ENCODE peak calls at places on chromosome 21, in nine cellular contexts. U, L, T, Y, G, E, X, F and J are unnamed samples.
A peak's percentile ranks its signal among the peaks of the same experiment; 100 is the strongest.

GRCh38 chr21:22516230-22516629 is 1518.0 kb downstream of the NCAM2 start:
- DNase-seq in U (no peak), L (no peak), T (no peak), Y (no peak), G (no peak), E (no peak), X (no peak), F (no peak), J (no peak)

GRCh38 chr21:41585199-41585994 is 77.4 kb upstream of the TMPRSS2 start:
- DNase-seq in U (no peak), L (no peak), T (no peak), Y (no peak), G (no peak), E (no peak), X (no peak), F (no peak), J (no peak)

GRCh38 chr21:44507673-44508425 is 32.1 kb downstream of the KRTAP10-1 start:
- DNase-seq in U (no peak), L (no peak), T (no peak), Y (no peak), G (no peak), E (no peak), X (no peak), F (no peak), J (no peak)

GRCh38 chr21:29074007-29074376 is 544 bp upstream of the CCT8 start:
- DNase-seq in U (no peak), L (no peak), T (no peak), Y (no peak), G (no peak), E (no peak), X (no peak), F (no peak), J (no peak)

GRCh38 chr21:34933609-34934345 is 115.3 kb downstream of the RUNX1 start:
- DNase-seq in U (no peak), L (no peak), T (no peak), Y (no peak), G (no peak), E (no peak), X (no peak), F (no peak), J (no peak)

GRCh38 chr21:33644383-33645074 is 2.2 kb downstream of the ITSN1 start:
- DNase-seq in U (no peak), L (peak; percentile 30), T (no peak), Y (peak; percentile 13), G (peak; percentile 85), E (no peak), X (no peak), F (no peak), J (no peak)

GRCh38 chr21:45080639-45081414 is 6.4 kb downstream of the ADARB1 start:
- DNase-seq in U (no peak), L (no peak), T (no peak), Y (peak; percentile 23), G (peak; percentile 65), E (no peak), X (peak; percentile 29), F (no peak), J (no peak)

GRCh38 chr21:46124083-46124925 is 26.4 kb downstream of the COL6A2 start:
- DNase-seq in U (peak; percentile 7), L (peak; percentile 14), T (no peak), Y (no peak), G (no peak), E (peak; percentile 3), X (no peak), F (no peak), J (no peak)

GRCh38 chr21:41168391-41169257 is 664 bp downstream of the BACE2 start:
- DNase-seq in U (peak; percentile 29), L (peak; percentile 60), T (peak; percentile 37), Y (peak; percentile 42), G (peak; percentile 51), E (peak; percentile 45), X (no peak), F (no peak), J (peak; percentile 26)

GRCh38 chr21:40386301-40386911 is 460.6 kb downstream of the DSCAM start:
- DNase-seq in U (peak; percentile 59), L (peak; percentile 48), T (peak; percentile 65), Y (peak; percentile 8), G (no peak), E (peak; percentile 31), X (no peak), F (no peak), J (no peak)

GRCh38 chr21:44379991-44380865 is 26.8 kb downstream of the TRPM2 start:
- DNase-seq in U (no peak), L (no peak), T (no peak), Y (no peak), G (no peak), E (no peak), X (no peak), F (no peak), J (no peak)

GRCh38 chr21:28669331-28669730 is 323.3 kb downstream of the LTN1 start:
- DNase-seq in U (no peak), L (no peak), T (no peak), Y (no peak), G (no peak), E (no peak), X (no peak), F (no peak), J (no peak)

DNA sequence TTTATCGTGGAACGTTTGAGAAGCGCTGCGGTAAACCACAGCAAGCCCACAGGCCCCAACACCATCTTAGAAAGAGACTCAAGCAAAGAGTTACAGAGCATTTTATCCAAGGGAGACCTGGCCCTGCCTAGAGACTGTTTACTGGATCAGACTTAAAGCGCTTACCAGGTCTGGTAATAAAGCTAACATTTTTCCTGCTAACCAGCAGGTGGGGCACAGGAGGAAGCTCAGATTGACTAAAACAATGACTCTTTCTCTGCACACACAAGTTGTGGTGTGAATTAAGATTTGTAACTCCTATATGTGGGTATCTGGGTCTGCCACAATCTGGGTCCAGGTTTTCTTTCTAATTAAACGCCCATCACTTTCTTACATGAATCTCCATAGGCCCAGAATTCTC is 136.5 kb upstream of the ETS2 start:
- DNase-seq in U (no peak), L (no peak), T (no peak), Y (peak; percentile 19), G (peak; percentile 69), E (no peak), X (no peak), F (no peak), J (peak; percentile 15)
- TF ChIP-seq CTCF in U (peak; percentile 54), L (no peak), T (peak; percentile 58), Y (peak; percentile 35), G (peak; percentile 76), E (peak; percentile 48), X (peak; percentile 15), F (peak; percentile 64), J (no peak)

DNA sequence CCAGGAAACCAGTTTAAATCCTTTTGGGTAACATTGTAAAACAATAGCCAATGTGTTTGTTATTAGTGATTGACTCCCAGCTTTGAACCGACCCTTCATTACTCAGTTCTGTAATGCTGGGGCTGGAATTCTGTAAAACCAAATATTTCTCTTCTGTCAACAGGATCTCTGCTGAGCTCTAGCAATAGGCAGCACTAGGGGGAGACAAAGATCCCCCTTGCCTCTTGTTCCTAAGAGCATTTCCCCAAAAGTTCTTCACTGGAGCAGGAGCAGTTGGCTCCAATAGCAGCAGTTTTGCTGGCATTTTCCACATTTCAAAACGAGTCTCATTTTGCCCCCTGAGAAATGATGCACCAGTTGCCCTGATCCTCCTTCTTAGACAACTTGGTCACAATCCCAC is 1671.1 kb downstream of the MRPL39 start:
- DNase-seq in U (no peak), L (no peak), T (no peak), Y (no peak), G (peak; percentile 13), E (no peak), X (no peak), F (no peak), J (no peak)
- TF ChIP-seq CTCF in U (peak; percentile 48), L (peak; percentile 9), T (peak; percentile 25), Y (no peak), G (peak; percentile 33), E (peak; percentile 22), X (no peak), F (no peak), J (no peak)

GRCh38 chr21:37534431-37534830 is 167.9 kb downstream of the DYRK1A start:
- DNase-seq in U (no peak), L (no peak), T (no peak), Y (no peak), G (no peak), E (no peak), X (no peak), F (no peak), J (no peak)

GRCh38 chr21:37531402-37532042 is 164.9 kb downstream of the DYRK1A start:
- DNase-seq in U (no peak), L (peak; percentile 35), T (no peak), Y (no peak), G (no peak), E (peak; percentile 62), X (no peak), F (no peak), J (peak; percentile 18)

GRCh38 chr21:37530901-37531351 is 164.4 kb downstream of the DYRK1A start:
- DNase-seq in U (no peak), L (no peak), T (no peak), Y (no peak), G (no peak), E (no peak), X (no peak), F (no peak), J (no peak)

GRCh38 chr21:37535130-37535529 is 168.6 kb downstream of the DYRK1A start:
- DNase-seq in U (no peak), L (no peak), T (no peak), Y (no peak), G (no peak), E (no peak), X (no peak), F (no peak), J (no peak)

GRCh38 chr21:37532868-37533780 is 166.6 kb downstream of the DYRK1A start:
- DNase-seq in U (no peak), L (no peak), T (no peak), Y (peak; percentile 85), G (peak; percentile 60), E (no peak), X (no peak), F (peak; percentile 47), J (peak; percentile 47)
- TF ChIP-seq CTCF in U (no peak), L (no peak), T (no peak), Y (no peak), G (no peak), E (no peak), X (no peak), F (peak; percentile 52), J (no peak)

DNA sequence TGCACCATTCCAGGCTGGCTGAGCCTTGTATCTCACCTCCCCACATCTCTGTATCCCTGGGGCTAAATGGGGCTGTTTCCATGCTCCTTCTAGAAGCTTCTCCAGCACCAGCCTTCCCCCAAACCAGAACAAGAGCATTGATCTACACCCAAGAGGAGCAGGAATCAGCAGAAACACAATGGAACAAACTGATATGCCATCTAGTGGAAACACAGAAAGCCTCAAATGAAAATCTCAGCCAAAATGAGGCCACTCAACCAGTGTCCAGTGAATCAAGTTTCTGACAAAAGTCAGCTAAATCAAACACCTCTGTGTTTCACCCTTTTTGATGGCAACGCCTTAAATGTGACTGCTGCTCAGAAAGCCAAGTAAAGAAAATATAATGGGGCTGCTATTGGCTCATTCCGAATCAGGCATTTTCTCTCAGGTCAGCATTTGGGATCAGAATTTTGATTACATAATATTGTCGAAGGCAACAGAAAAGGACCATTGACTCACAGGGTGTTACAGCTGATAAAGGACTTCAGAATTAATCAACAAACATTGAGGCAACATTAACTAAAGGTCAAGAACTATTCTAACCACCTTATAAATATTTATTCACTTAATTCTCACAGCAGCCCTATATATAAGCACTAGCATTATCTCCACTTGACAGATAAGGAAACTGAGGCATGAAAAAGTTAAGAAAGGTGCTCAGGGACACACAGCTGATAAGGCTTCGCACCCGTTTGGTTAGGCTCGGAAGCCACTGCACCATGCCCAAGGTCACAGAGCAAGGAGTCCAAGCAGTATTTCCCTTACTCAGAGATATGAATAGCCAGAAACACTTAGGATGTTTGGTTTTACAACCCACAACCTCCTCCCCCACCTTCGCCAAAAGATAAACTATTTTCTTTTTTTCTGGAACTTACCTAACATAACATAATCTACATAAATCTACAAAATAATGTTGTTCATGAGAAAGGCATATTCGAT is 85.8 kb upstream of the KCNJ15 start:
- DNase-seq in U (no peak), L (no peak), T (no peak), Y (no peak), G (peak; percentile 26), E (no peak), X (no peak), F (no peak), J (no peak)
- TF ChIP-seq CTCF in U (no peak), L (no peak), T (no peak), Y (no peak), G (peak; percentile 52), E (no peak), X (no peak), F (no peak), J (no peak)